ENCODE peak calls at places on chromosomes 3 and 15, in eight cellular contexts. B is HuH-7.5; G is AG20443; X is A172; Q is GM20000; J is foreskin fibroblast; P is CD4-positive, CD25-positive, alpha-beta regulatory T cell; I is ecto neural progenitor cell. E is an unnamed sample.

GRCh38 chr3:197795200-197795599 is 4.1 kb downstream of the LRCH3 start:
- DNase-seq in B (peak; percentile 15), G (peak; percentile 67), X (no peak), Q (no peak), J (peak; percentile 94), P (no peak), I (no peak), E (no peak)

GRCh38 chr3:143010024-143010423 is 8.7 kb downstream of the U2SURP start:
- DNase-seq in B (no peak), G (no peak), X (no peak), Q (no peak), J (no peak), P (no peak), I (no peak), E (no peak)

GRCh38 chr3:42153039-42153438 is 61.9 kb downstream of the TRAK1 start:
- DNase-seq in B (no peak), G (no peak), X (no peak), Q (no peak), J (no peak), P (no peak), I (no peak), E (no peak)

GRCh38 chr3:124752051-124752450 is 21.8 kb downstream of the UMPS start:
- DNase-seq in B (no peak), G (no peak), X (no peak), Q (no peak), J (no peak), P (no peak), I (no peak), E (no peak)

GRCh38 chr15:66859688-66860253 is 157.7 kb downstream of the SMAD6 start:
- DNase-seq in B (no peak), G (no peak), X (no peak), Q (no peak), J (no peak), P (no peak), I (peak; percentile 40), E (no peak)

GRCh38 chr15:100873029-100873677 is 6.5 kb upstream of the ALDH1A3 start:
- DNase-seq in B (peak; percentile 91), G (peak; percentile 84), X (peak; percentile 73), Q (peak; percentile 83), J (peak; percentile 71), P (peak; percentile 19), I (no peak), E (no peak)

GRCh38 chr15:85335193-85335939 is 45.0 kb upstream of the AKAP13 start:
- DNase-seq in B (peak; percentile 38), G (no peak), X (no peak), Q (no peak), J (no peak), P (no peak), I (no peak), E (no peak)

GRCh38 chr3:140717915-140718314 is 40.1 kb downstream of the TRIM42 start:
- DNase-seq in B (no peak), G (no peak), X (no peak), Q (no peak), J (no peak), P (no peak), I (no peak), E (no peak)

GRCh38 chr3:129892857-129893615 is 475 bp downstream of the TMCC1 start:
- DNase-seq in B (peak; percentile 61), G (no peak), X (peak; percentile 25), Q (peak; percentile 93), J (no peak), P (peak; percentile 74), I (peak; percentile 87), E (no peak)